ENCODE peak calls at places on chromosomes 13 and 19, in nine cellular contexts. B, T, J, X, O, V, E, I and Z are unnamed samples. For H3K4me1, the result is how much of the 10 kb centered on the place peaks cover.

GRCh38 chr19:45117167-45117594 is 24.2 kb downstream of the PPP1R37 start:
- DNase-seq in O (peak), B (no peak), T (no peak), V (peak), X (peak), J (no peak), E (no peak), I (no peak), Z (peak)

GRCh38 chr19:40718774-40719391 is 2.0 kb downstream of the ITPKC start:
- DNase-seq in J (peak), X (peak), I (peak), B (peak), V (peak), E (peak), T (peak), O (peak), Z (no peak)

GRCh38 chr19:54517483-54517882 is 14.9 kb downstream of the LAIR2 start:
- DNase-seq in O (peak), E (peak), B (peak), X (peak), J (peak), I (peak), V (no peak), T (no peak), Z (peak)

GRCh38 chr19:28744943-28745342 is 468.0 kb downstream of the UQCRFS1 start:
- DNase-seq in E (no peak), V (no peak), X (no peak), I (no peak), J (no peak), T (no peak), B (no peak), O (no peak), Z (no peak)

GRCh38 chr13:86882835-86883234 is 788.3 kb upstream of the SLITRK5 start:
- DNase-seq in I (peak), T (no peak), X (peak), V (no peak), J (no peak), O (peak), E (no peak), B (no peak), Z (no peak)

GRCh38 chr19:13699786-13700185 is 64.5 kb upstream of the MRI1 start:
- DNase-seq in O (no peak), X (no peak), I (no peak), J (no peak), B (no peak), V (no peak), E (no peak), T (no peak), Z (no peak)

GRCh38 chr13:30898721-30899188 is 7.3 kb upstream of the MEDAG start:
- DNase-seq in B (no peak), V (no peak), X (no peak), E (no peak), I (peak), O (peak), J (no peak), T (no peak), Z (no peak)

GRCh38 chr13:27667946-27668345 is 46.3 kb downstream of the POLR1D start:
- DNase-seq in B (no peak), O (no peak), X (peak), J (no peak), E (no peak), V (no peak), T (peak), I (no peak), Z (peak)

GRCh38 chr19:13768510-13768909 is 4.2 kb downstream of the MRI1 start:
- DNase-seq in I (no peak), O (no peak), T (no peak), X (no peak), E (no peak), V (no peak), B (no peak), J (no peak), Z (no peak)

GRCh38 chr13:110216403-110217041 is 90.4 kb downstream of the COL4A1 start:
- DNase-seq in J (no peak), B (no peak), X (no peak), V (no peak), I (peak), T (no peak), E (no peak), O (peak), Z (no peak)

GRCh38 chr19:7558667-7559066 is 23.1 kb downstream of the PNPLA6 start:
- DNase-seq in T (no peak), V (no peak), B (no peak), I (no peak), E (no peak), O (no peak), J (no peak), X (no peak), Z (no peak)

GRCh38 chr13:106535552-106536243 is at the start of gene EFNB2:
- DNase-seq in B (peak), E (peak), I (peak), T (peak), V (peak), J (peak), O (peak), X (peak), Z (no peak)

GRCh38 chr19:7799640-7800355 is 30.2 kb upstream of the EVI5L start:
- DNase-seq in J (peak), V (peak), O (peak), I (peak), E (peak), B (peak), T (no peak), X (peak), Z (peak)

GRCh38 chr19:35860436-35860817 is 3.7 kb downstream of the KIRREL2 start:
- DNase-seq in J (peak), V (no peak), O (no peak), T (no peak), E (no peak), B (no peak), I (no peak), X (no peak), Z (no peak)

GRCh38 chr13:21355304-21355703 is 103.8 kb downstream of the ZDHHC20 start:
- DNase-seq in I (no peak), X (no peak), V (peak), O (no peak), J (no peak), T (no peak), B (no peak), E (no peak), Z (no peak)

GRCh38 chr19:16657384-16657783 is 2.6 kb downstream of the SMIM7 start:
- DNase-seq in T (no peak), J (no peak), V (no peak), X (no peak), B (no peak), E (no peak), O (no peak), I (no peak), Z (no peak)

GRCh38 chr19:16659832-16660708 is at the start of gene SMIM7:
- DNase-seq in X (peak), E (peak), J (peak), B (peak), V (peak), T (peak), I (peak), O (peak), Z (peak)

GRCh38 chr19:16660763-16661479 is at the start of gene TMEM38A:
- DNase-seq in J (peak), B (peak), I (no peak), O (no peak), T (peak), E (peak), V (peak), X (peak), Z (no peak)

GRCh38 chr19:16661480-16662034 is 618 bp downstream of the TMEM38A start:
- DNase-seq in T (peak), X (peak), J (peak), B (peak), I (no peak), O (no peak), V (peak), E (peak), Z (no peak)

GRCh38 chr19:16659464-16659831 is 496 bp downstream of the SMIM7 start:
- DNase-seq in V (no peak), J (no peak), B (no peak), O (no peak), X (no peak), E (peak), T (no peak), I (no peak), Z (no peak)
- H3K4me1 ChIP-seq in V (under half), J (under half), B (under half), O (under half), X (under half), E (half or more), T (under half), I (under half), Z (under half)

GRCh38 chr19:11361771-11362731 is 6.8 kb downstream of the PLPPR2 start:
- DNase-seq in I (no peak), B (no peak), V (no peak), X (no peak), E (no peak), O (no peak), J (no peak), T (no peak), Z (no peak)
- TF ChIP-seq CTCF in I (no peak), B (no peak), V (no peak), X (no peak), E (no peak), O (no peak), J (no peak), T (no peak), Z (no peak)

GRCh38 chr19:15467734-15468214 is 3.4 kb upstream of the RASAL3 start:
- DNase-seq in B (no peak), O (no peak), T (no peak), X (no peak), J (no peak), I (no peak), E (no peak), V (peak), Z (no peak)

GRCh38 chr19:15471639-15472101 is 7.3 kb upstream of the RASAL3 start:
- DNase-seq in B (no peak), O (no peak), X (no peak), V (peak), J (no peak), E (no peak), I (no peak), T (no peak), Z (no peak)

GRCh38 chr19:15466851-15467733 is 2.7 kb upstream of the RASAL3 start:
- DNase-seq in X (no peak), J (no peak), V (no peak), B (no peak), E (no peak), T (no peak), O (peak), I (no peak), Z (peak)

GRCh38 chr19:15468675-15469512 is 4.5 kb upstream of the RASAL3 start:
- DNase-seq in J (no peak), B (no peak), O (no peak), E (no peak), I (no peak), X (no peak), V (peak), T (no peak), Z (no peak)

GRCh38 chr19:15469513-15470297 is 5.4 kb upstream of the RASAL3 start:
- DNase-seq in J (no peak), V (peak), E (no peak), O (no peak), I (no peak), B (no peak), T (peak), X (no peak), Z (no peak)
- H3K4me1 ChIP-seq in J (under half), V (under half), E (under half), O (under half), I (under half), B (under half), T (under half), X (under half), Z (under half)

GRCh38 chr19:5651361-5651760 is 28.5 kb downstream of the SAFB start:
- DNase-seq in T (no peak), I (no peak), B (no peak), O (no peak), E (no peak), V (no peak), J (no peak), X (no peak), Z (no peak)
- TF ChIP-seq CTCF in T (no peak), I (no peak), B (no peak), O (no peak), E (no peak), V (no peak), J (no peak), X (no peak), Z (peak)